ENCODE peak calls at places on chromosomes 1 and 21, in seven cellular contexts. J, C, N, V, B, W and Z are unnamed samples.
A peak's percentile ranks its signal among the peaks of the same experiment; 100 is the strongest.

GRCh38 chr1:166479052-166479631 is 312.3 kb upstream of the FAM78B start:
- DNase-seq in C (peak; percentile 56), B (peak; percentile 31), W (peak; percentile 67), J (peak; percentile 79), V (peak; percentile 54), N (peak; percentile 39), Z (peak; percentile 31)

GRCh38 chr1:222926566-222926965 is 111.7 kb downstream of the DISP1 start:
- DNase-seq in J (peak; percentile 77), C (no peak), V (no peak), B (no peak), N (peak; percentile 83), W (no peak), Z (no peak)

GRCh38 chr1:36345353-36345752 is 21.9 kb upstream of the EVA1B start:
- DNase-seq in N (no peak), V (no peak), J (no peak), W (no peak), B (no peak), C (no peak), Z (no peak)

GRCh38 chr1:33429332-33429731 is 1.6 kb downstream of the PHC2 start:
- DNase-seq in V (no peak), N (no peak), C (no peak), W (peak; percentile 39), J (no peak), B (no peak), Z (no peak)

GRCh38 chr1:30914587-30914922 is 6.0 kb upstream of the SDC3 start:
- DNase-seq in N (no peak), J (no peak), B (no peak), V (no peak), W (no peak), C (no peak), Z (no peak)

GRCh38 chr1:230109871-230110667 is 43.0 kb downstream of the GALNT2 start:
- DNase-seq in C (peak; percentile 68), B (peak; percentile 60), V (peak; percentile 88), N (no peak), J (no peak), W (no peak), Z (no peak)

GRCh38 chr21:42202321-42202720 is 16.6 kb upstream of the ABCG1 start:
- DNase-seq in V (no peak), C (no peak), N (no peak), W (no peak), J (no peak), B (no peak), Z (no peak)

GRCh38 chr1:112882271-112882744 is 73.7 kb downstream of the SLC16A1 start:
- DNase-seq in V (no peak), N (peak; percentile 65), W (no peak), B (peak; percentile 23), J (no peak), C (no peak), Z (no peak)

GRCh38 chr1:36094621-36095061 is 5.9 kb downstream of the ADPRS start:
- DNase-seq in V (no peak), J (no peak), W (no peak), C (no peak), B (peak; percentile 63), N (peak; percentile 68), Z (no peak)

GRCh38 chr1:112247971-112248370 is 148.0 kb upstream of the CTTNBP2NL start:
- DNase-seq in W (no peak), V (no peak), J (no peak), C (no peak), B (no peak), N (no peak), Z (no peak)

GRCh38 chr1:22469219-22469618 is 17.6 kb downstream of the ZBTB40 start:
- DNase-seq in V (no peak), J (no peak), C (no peak), B (no peak), W (no peak), N (no peak), Z (no peak)

GRCh38 chr1:215082532-215083407 is at the start of gene KCNK2:
- DNase-seq in V (no peak), C (peak; percentile 29), N (peak; percentile 78), J (peak; percentile 28), B (peak; percentile 70), W (peak; percentile 75), Z (peak; percentile 7)
- H3K4me3 ChIP-seq in V (no peak within 1 kb of the TSS), C (peak within 1 kb of the TSS; percentile 68), N (peak within 1 kb of the TSS; percentile 90), J (peak within 1 kb of the TSS; percentile 67), B (peak within 1 kb of the TSS; percentile 74), W (peak within 1 kb of the TSS; percentile 78), Z (peak within 1 kb of the TSS; percentile 60)

DNA sequence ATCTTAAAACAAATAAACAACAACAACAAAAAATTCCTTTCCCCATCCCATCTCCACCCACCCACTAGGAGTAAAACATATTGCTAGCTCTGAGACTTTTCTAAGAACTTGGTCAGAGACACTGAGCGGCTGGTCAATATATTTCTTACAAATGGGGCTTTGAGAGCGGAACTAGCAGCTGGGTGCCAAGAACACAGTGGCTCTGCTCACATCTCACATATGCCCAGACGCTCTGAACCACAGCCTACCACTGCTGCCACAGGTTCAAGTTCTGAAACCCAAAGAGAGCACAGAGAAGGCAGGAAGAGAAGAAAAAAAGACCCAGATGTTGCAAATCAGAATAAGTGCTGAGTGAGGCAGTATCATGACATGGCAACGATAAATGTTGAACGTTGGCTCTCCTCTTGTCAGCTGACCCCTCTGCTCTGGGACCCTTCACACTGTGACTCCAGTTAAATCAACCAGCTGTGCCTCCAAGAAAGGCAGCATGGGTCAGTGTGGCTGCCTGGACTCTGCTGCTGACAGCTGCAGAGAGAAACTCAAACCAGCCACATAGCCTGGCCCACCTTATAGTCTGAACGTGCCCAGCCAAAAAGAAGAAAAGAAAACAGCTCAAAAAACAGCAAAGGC is 26.4 kb downstream of the HIVEP3 start:
- DNase-seq in W (no peak), C (no peak), V (no peak), J (no peak), B (no peak), N (no peak), Z (no peak)
- H3K9me2 ChIP-seq in W (peaks cover 5% of the 10 kb centered on the region), C (no peaks in the 10 kb centered on the region), V (no peaks in the 10 kb centered on the region), J (no peaks in the 10 kb centered on the region), B (no peaks in the 10 kb centered on the region), N (no peaks in the 10 kb centered on the region), Z (no peaks in the 10 kb centered on the region)

GRCh38 chr1:61053712-61054608 is 28.4 kb upstream of the NFIA start:
- DNase-seq in V (no peak), J (no peak), N (peak; percentile 39), C (peak; percentile 35), B (peak; percentile 74), W (peak; percentile 58), Z (peak; percentile 18)

GRCh38 chr1:61054636-61055035 is 27.7 kb upstream of the NFIA start:
- DNase-seq in J (no peak), B (no peak), C (no peak), N (no peak), V (no peak), W (peak; percentile 33), Z (no peak)

GRCh38 chr1:61053281-61053711 is 29.1 kb upstream of the NFIA start:
- DNase-seq in N (no peak), J (no peak), W (no peak), B (no peak), C (no peak), V (no peak), Z (no peak)

GRCh38 chr1:61056674-61057439 is 25.5 kb upstream of the NFIA start:
- DNase-seq in J (peak; percentile 65), W (peak; percentile 8), V (peak; percentile 43), C (peak; percentile 68), N (peak; percentile 72), B (peak; percentile 72), Z (peak; percentile 45)

DNA sequence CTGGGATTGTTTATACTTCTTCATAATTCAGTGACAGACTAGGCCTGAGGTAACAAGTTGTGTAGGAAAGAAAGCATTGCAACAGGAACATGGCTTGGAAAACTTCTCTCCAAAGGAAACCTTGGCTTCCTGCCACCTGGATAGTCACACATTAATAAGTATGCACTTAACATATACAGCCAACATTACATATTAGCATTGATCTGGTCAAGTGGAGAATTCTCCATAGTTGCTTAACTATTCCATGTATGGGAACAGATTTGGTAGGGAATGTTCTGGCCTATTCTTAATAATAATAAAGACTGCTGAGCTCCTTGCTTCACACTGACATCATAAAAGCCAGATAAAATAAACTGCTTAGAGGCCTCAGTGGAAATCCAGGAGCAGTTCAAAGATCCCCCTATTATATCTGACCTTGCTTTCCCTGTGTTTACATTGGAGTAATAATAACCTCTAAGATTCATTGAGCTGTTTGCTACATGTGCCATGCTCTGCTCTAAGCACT is 27.2 kb upstream of the NFIA start:
- DNase-seq in N (peak; percentile 26), J (peak; percentile 26), C (peak; percentile 58), W (no peak), B (no peak), V (no peak), Z (no peak)
- H3K4me3 ChIP-seq in N (no peak overlapping the region), J (no peak overlapping the region), C (no peak overlapping the region), W (peak overlapping the region; percentile 83), B (no peak overlapping the region), V (no peak overlapping the region), Z (no peak overlapping the region)

GRCh38 chr1:211217392-211217791 is 41.8 kb upstream of the RCOR3 start:
- DNase-seq in C (no peak), V (no peak), B (no peak), J (no peak), W (no peak), N (no peak), Z (no peak)
- H3K9me2 ChIP-seq in C (no peaks in the 10 kb centered on the region), V (no peaks in the 10 kb centered on the region), B (no peaks in the 10 kb centered on the region), J (no peaks in the 10 kb centered on the region), W (no peaks in the 10 kb centered on the region), N (no peaks in the 10 kb centered on the region), Z (no peaks in the 10 kb centered on the region)

DNA sequence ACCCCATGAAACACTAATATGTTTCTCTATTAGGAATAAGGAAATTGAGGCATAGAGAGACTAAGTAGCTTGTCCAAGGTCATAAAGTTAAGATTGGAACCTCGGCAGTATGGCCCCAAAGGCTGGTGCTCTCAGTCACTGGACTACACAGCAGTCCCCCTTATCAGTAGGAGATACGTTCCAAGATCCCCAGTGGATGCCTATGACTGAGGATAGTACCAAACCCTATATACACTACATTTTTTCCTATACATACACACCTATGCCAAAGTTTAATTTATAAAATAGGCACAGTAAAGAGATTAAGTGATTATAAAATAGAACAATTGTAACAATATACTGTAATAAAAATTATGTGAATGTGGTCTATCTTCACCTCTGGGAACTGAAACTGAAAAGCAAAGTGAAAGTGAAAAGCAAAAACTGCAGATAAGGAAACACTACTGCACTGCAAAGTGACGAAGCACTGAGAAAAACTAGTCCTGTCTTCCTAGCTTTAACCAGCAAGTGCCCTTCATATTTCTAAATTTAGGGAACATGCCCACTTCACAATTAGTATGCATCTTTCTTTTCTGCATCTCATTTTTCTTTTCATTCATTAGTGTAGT is 96.8 kb downstream of the INTS7 start:
- DNase-seq in V (peak; percentile 14), N (no peak), W (no peak), J (no peak), B (no peak), C (no peak), Z (no peak)
- H3K4me3 ChIP-seq in V (no peak overlapping the region), N (no peak overlapping the region), W (no peak overlapping the region), J (no peak overlapping the region), B (no peak overlapping the region), C (no peak overlapping the region), Z (no peak overlapping the region)

DNA sequence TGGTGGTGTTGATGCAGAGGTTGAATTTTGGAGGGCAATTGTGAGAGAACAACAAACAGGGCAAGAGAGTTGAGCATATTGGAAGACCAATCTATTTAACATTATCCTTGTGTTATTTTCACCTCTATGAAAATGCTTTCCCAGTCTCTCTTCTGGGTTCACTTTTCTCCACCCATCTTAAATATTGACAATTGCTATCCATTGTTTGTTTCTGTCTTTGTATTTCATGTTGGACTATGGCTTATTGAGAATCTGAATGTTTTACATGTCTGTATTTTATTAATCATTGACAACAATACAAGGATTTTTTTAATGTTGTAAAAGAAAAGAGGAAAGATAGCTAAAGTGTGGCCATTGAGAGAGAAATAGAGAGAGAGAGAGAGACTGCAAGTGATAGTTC is 1121.5 kb downstream of the BRINP3 start:
- DNase-seq in C (no peak), V (no peak), N (no peak), J (no peak), B (no peak), W (no peak), Z (no peak)
- H3K9me2 ChIP-seq in C (no peaks in the 10 kb centered on the region), V (no peaks in the 10 kb centered on the region), N (no peaks in the 10 kb centered on the region), J (no peaks in the 10 kb centered on the region), B (no peaks in the 10 kb centered on the region), W (no peaks in the 10 kb centered on the region), Z (no peaks in the 10 kb centered on the region)